ENCODE peak calls at places on chromosomes 12 and 14, in seven cellular contexts. V is transverse colon, C is upper lobe of right lung, K is stomach, Z is gastrocnemius medialis, D is coronary artery, E is H9. Y is an unnamed sample.

GRCh38 chr12:132182206-132182710 is 38.0 kb downstream of the NOC4L start:
- DNase-seq in V (no peak), C (no peak), K (no peak), E (no peak), D (no peak), Z (no peak), Y (no peak)

GRCh38 chr12:118237908-118238307 is 102.0 kb downstream of the PEBP1 start:
- DNase-seq in K (no peak), Z (no peak), V (no peak), D (no peak), E (no peak), C (no peak), Y (peak)

GRCh38 chr12:104303538-104304151 is at the start of gene EID3:
- DNase-seq in C (peak), V (peak), D (peak), E (peak), K (peak), Z (peak), Y (peak)

GRCh38 chr12:96070670-96071279 is 35.4 kb upstream of the LTA4H start:
- DNase-seq in D (no peak), Z (no peak), K (no peak), V (peak), E (peak), C (no peak), Y (no peak)

GRCh38 chr14:69043007-69043444 is 63.9 kb upstream of the ACTN1 start:
- DNase-seq in E (no peak), C (peak), Z (no peak), V (peak), D (peak), K (peak), Y (no peak)

GRCh38 chr14:52076334-52076733 is 7.5 kb upstream of the NID2 start:
- DNase-seq in V (no peak), C (no peak), E (no peak), K (no peak), D (peak), Z (no peak), Y (no peak)

GRCh38 chr14:102500724-102501123 is 8.9 kb downstream of the ANKRD9 start:
- DNase-seq in V (no peak), D (no peak), K (no peak), Z (no peak), C (no peak), E (peak), Y (no peak)

GRCh38 chr12:3337944-3338343 is 153.1 kb upstream of the PRMT8 start:
- DNase-seq in D (no peak), C (no peak), V (no peak), Z (no peak), K (no peak), E (no peak), Y (no peak)

GRCh38 chr14:23056257-23056955 is 914 bp downstream of the CDH24 start:
- DNase-seq in K (peak), V (peak), Z (peak), D (no peak), C (peak), E (peak), Y (peak)

GRCh38 chr12:13288937-13289643 is 92.6 kb downstream of the EMP1 start:
- DNase-seq in D (no peak), E (no peak), Z (no peak), C (no peak), V (no peak), K (no peak), Y (no peak)

GRCh38 chr14:58151264-58151700 is 731 bp downstream of the ARMH4 start:
- DNase-seq in V (no peak), E (peak), C (no peak), Z (no peak), D (no peak), K (no peak), Y (no peak)

GRCh38 chr14:29926228-29926627 is 1.4 kb downstream of the PRKD1 start:
- DNase-seq in V (no peak), D (no peak), E (no peak), C (no peak), K (no peak), Z (no peak), Y (no peak)

GRCh38 chr14:65255583-65256443 is 153.5 kb upstream of the MAX start:
- DNase-seq in K (peak), E (peak), V (peak), D (no peak), Z (no peak), C (peak), Y (peak)

GRCh38 chr12:107468976-107469375 is 216.6 kb upstream of the PWP1 start:
- DNase-seq in E (no peak), K (no peak), C (no peak), D (no peak), V (no peak), Z (no peak), Y (no peak)

GRCh38 chr12:107472308-107472707 is 213.3 kb upstream of the PWP1 start:
- DNase-seq in V (no peak), K (no peak), Z (no peak), C (no peak), E (no peak), D (no peak), Y (no peak)

GRCh38 chr12:107464644-107465043 is 221.0 kb upstream of the PWP1 start:
- DNase-seq in V (no peak), E (no peak), K (no peak), D (no peak), Z (no peak), C (no peak), Y (no peak)

GRCh38 chr12:107468182-107468581 is 217.4 kb upstream of the PWP1 start:
- DNase-seq in D (no peak), E (peak), V (no peak), C (no peak), Z (no peak), K (no peak), Y (no peak)

GRCh38 chr12:107467716-107468115 is 217.9 kb upstream of the PWP1 start:
- DNase-seq in V (no peak), E (no peak), K (no peak), D (no peak), C (no peak), Z (no peak), Y (no peak)
- TF ChIP-seq CTCF in V (no peak), E (no peak), K (no peak), D (no peak), C (no peak), Z (no peak), Y (no peak)

GRCh38 chr12:92078167-92079053 is 67.2 kb downstream of the BTG1 start:
- DNase-seq in D (no peak), E (no peak), K (no peak), V (peak), Z (no peak), C (no peak), Y (peak)

GRCh38 chr12:92077530-92077929 is 68.1 kb downstream of the BTG1 start:
- DNase-seq in E (no peak), K (no peak), D (no peak), C (no peak), V (no peak), Z (no peak), Y (no peak)

GRCh38 chr12:92080390-92081285 is 65.0 kb downstream of the BTG1 start:
- DNase-seq in E (no peak), K (no peak), D (no peak), V (no peak), C (no peak), Z (no peak), Y (peak)

GRCh38 chr12:92076106-92076505 is 69.5 kb downstream of the BTG1 start:
- DNase-seq in Z (no peak), K (no peak), C (no peak), D (no peak), V (no peak), E (no peak), Y (no peak)

DNA sequence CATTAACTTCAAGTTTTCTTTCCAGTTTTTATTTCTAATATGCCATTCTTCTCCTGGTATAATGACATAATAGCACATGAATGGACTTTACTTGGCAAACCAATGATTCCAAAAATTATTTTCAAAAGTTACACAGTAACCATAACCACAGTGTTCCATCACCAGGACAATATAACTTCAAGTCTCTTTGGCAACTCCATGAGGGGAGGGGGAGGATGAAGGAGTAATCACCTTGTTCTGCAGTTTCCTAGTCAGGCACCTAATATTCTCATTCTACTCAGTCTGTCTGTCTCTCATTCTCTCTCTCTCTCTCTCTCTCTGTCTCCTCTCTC is 66.6 kb downstream of the BTG1 start:
- DNase-seq in Z (no peak), C (no peak), E (no peak), D (no peak), K (no peak), V (no peak), Y (no peak)
- H3K27ac ChIP-seq in Z (peak), C (no peak), E (no peak), D (no peak), K (no peak), V (peak), Y (no peak)

GRCh38 chr12:52952082-52952801 is 3.3 kb downstream of the KRT18 start:
- DNase-seq in V (peak), E (no peak), K (peak), D (no peak), C (peak), Z (no peak), Y (no peak)
- TF ChIP-seq CTCF in V (peak), E (peak), K (no peak), D (no peak), C (peak), Z (no peak), Y (no peak)

GRCh38 chr12:64714551-64714968 is 44.6 kb downstream of the GNS start:
- DNase-seq in K (no peak), D (no peak), V (no peak), Z (no peak), C (no peak), E (no peak), Y (no peak)
- H3K27ac ChIP-seq in K (no peak), D (no peak), V (no peak), Z (no peak), C (no peak), E (no peak), Y (no peak)

DNA sequence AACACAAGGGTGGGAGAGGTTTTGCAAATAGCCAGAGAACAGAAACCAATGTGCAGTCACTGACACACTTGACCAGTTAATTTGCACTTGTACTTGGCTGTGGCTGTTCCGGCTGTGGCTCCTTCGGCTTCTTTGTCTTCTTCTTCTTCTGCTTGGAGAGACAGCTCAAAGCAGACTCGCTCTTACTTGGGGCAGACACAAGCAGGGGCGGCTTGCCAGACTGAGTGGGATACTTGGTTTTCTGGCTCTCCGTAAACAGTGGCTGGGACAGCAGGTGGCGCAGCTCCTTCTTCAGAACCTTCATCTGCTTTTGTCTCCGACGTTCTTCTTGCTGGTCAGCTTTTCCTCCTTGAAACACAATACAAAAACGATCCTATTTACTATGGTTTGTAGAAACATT is 25.0 kb downstream of the OTUB2 start:
- DNase-seq in Z (no peak), E (peak), K (peak), V (peak), D (peak), C (no peak), Y (no peak)
- TF ChIP-seq CTCF in Z (no peak), E (peak), K (peak), V (peak), D (no peak), C (no peak), Y (peak)

GRCh38 chr12:112176321-112177010 is 51.1 kb downstream of the TRAFD1 start:
- DNase-seq in E (no peak), V (no peak), C (no peak), Z (no peak), D (no peak), K (no peak), Y (no peak)
- H3K27ac ChIP-seq in E (no peak), V (no peak), C (no peak), Z (no peak), D (no peak), K (no peak), Y (peak)

GRCh38 chr12:54688309-54689033 is 40.3 kb upstream of the DCD start:
- DNase-seq in D (no peak), K (peak), E (no peak), V (no peak), Z (no peak), C (no peak), Y (no peak)

GRCh38 chr12:54689034-54689372 is 40.8 kb upstream of the DCD start:
- DNase-seq in V (no peak), C (no peak), D (no peak), Z (no peak), K (no peak), E (no peak), Y (no peak)

GRCh38 chr12:54692353-54692752 is 44.2 kb upstream of the DCD start:
- DNase-seq in V (no peak), C (no peak), D (no peak), Z (no peak), K (no peak), E (no peak), Y (no peak)

GRCh38 chr12:54684636-54685630 is 36.8 kb upstream of the DCD start:
- DNase-seq in C (no peak), E (no peak), Z (no peak), K (peak), V (no peak), D (no peak), Y (no peak)

GRCh38 chr12:54689984-54690383 is 41.8 kb upstream of the DCD start:
- DNase-seq in K (no peak), V (no peak), Z (no peak), E (peak), C (no peak), D (no peak), Y (no peak)
- TF ChIP-seq CTCF in K (no peak), V (no peak), Z (no peak), E (peak), C (no peak), D (no peak), Y (no peak)

DNA sequence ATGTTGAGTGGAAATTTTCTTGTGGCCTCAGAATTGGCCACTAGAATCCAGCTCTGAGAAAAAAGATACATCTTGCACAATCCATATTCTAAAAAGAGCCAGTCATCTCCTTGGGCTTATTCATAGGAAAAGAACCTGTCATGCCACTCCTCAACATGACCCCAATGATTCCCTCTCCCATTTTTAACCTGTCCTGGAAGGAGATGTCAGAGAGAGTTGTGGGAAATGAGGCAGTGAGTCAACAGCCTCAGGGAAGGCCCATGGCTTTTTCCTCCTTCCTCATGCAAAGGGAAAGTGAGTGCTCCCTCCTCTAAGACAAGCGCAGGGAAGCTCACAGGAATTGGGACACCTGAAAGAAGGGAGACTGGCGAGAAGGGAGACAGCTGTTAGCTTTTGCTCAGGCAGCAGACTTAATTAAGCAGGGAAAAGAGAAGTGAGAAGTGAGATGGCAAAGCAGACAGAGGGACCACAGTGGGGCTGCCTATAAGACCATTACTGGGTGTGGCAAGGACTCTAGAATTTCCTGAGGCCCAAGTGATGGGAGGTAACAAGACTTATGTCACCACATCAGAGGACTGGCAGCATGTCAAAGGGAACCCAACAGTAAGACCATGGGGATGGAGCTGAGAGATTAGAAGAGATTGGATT is 10.2 kb upstream of the DHRS7 start:
- DNase-seq in E (no peak), K (no peak), C (no peak), Z (peak), D (no peak), V (no peak), Y (peak)
- H3K27ac ChIP-seq in E (no peak), K (no peak), C (no peak), Z (peak), D (no peak), V (no peak), Y (peak)

Y was measured in RWPE1.